ENCODE peak calls at places on chromosomes 3 and 15, in six cellular contexts. A, I, U, M, P and L are unnamed samples.

GRCh38 chr15:39149636-39150035 is 431.2 kb upstream of the THBS1 start:
- DNase-seq in M (no peak), P (no peak), I (no peak), U (no peak), A (no peak), L (no peak)

GRCh38 chr3:161055210-161055609 is 49.9 kb downstream of the B3GALNT1 start:
- DNase-seq in P (no peak), I (no peak), M (no peak), A (no peak), U (no peak), L (no peak)

GRCh38 chr3:71575433-71575832 is 8.1 kb downstream of the FOXP1 start:
- DNase-seq in I (no peak), M (peak; percentile 33), U (no peak), P (no peak), A (no peak), L (no peak)

GRCh38 chr15:39555885-39556284 is 25.0 kb upstream of the THBS1 start:
- DNase-seq in U (no peak), M (no peak), A (no peak), I (no peak), P (no peak), L (no peak)

GRCh38 chr3:56303508-56303907 is 164.8 kb downstream of the ERC2 start:
- DNase-seq in P (no peak), A (peak; percentile 36), U (no peak), I (no peak), M (no peak), L (no peak)

GRCh38 chr3:123817413-123817812 is 66.7 kb downstream of the MYLK start:
- DNase-seq in A (no peak), P (no peak), I (no peak), M (no peak), U (no peak), L (no peak)

GRCh38 chr3:183513046-183513706 is 42.3 kb downstream of the KLHL6 start:
- DNase-seq in P (no peak), I (no peak), U (no peak), A (peak; percentile 49), M (no peak), L (peak; percentile 36)

GRCh38 chr3:42852443-42852842 is 23.2 kb downstream of the CYP8B1 start:
- DNase-seq in U (peak; percentile 50), P (no peak), M (no peak), A (no peak), I (no peak), L (no peak)

DNA sequence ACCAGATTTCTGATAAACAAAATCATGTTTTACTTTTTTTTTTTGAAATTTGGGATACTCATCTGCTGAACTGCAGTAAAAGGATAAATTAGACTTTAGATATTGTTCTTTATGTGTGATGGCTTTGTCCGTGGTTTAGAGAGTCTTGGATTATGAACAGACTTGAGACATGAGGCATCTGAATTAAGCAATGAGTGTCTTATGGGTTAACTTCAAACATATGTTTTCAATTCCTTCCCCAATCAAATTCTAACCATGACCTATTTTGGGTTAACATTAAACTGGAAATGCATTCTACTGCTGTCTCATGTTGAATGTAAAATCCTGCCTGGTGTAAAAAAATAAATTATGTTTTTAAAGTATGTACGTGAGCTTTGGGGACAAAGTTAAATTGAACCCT is 171.4 kb downstream of the SEMA6D start:
- DNase-seq in P (no peak), M (no peak), U (no peak), A (no peak), I (no peak), L (no peak)
- H3K9me3 ChIP-seq in P (no peaks in the 10 kb centered on the region), M (no peaks in the 10 kb centered on the region), U (no peaks in the 10 kb centered on the region), A (no peaks in the 10 kb centered on the region), I (no peaks in the 10 kb centered on the region), L (no peaks in the 10 kb centered on the region)

GRCh38 chr15:95948371-95948770 is 382.1 kb upstream of the NR2F2 start:
- DNase-seq in M (no peak), I (no peak), P (no peak), A (no peak), U (no peak), L (no peak)

GRCh38 chr15:95946946-95947345 is 383.6 kb upstream of the NR2F2 start:
- DNase-seq in I (no peak), P (no peak), A (no peak), U (no peak), M (no peak), L (no peak)

GRCh38 chr15:95944193-95944592 is 386.3 kb upstream of the NR2F2 start:
- DNase-seq in I (no peak), A (no peak), M (no peak), U (no peak), P (no peak), L (no peak)

GRCh38 chr15:95946241-95946640 is 384.3 kb upstream of the NR2F2 start:
- DNase-seq in U (no peak), I (no peak), P (no peak), A (no peak), M (no peak), L (no peak)

GRCh38 chr15:95944856-95945255 is 385.6 kb upstream of the NR2F2 start:
- DNase-seq in M (no peak), P (no peak), U (no peak), I (no peak), A (no peak), L (no peak)
- H3K9me3 ChIP-seq in M (no peaks in the 10 kb centered on the region), P (no peaks in the 10 kb centered on the region), U (no peaks in the 10 kb centered on the region), I (peaks cover 3% of the 10 kb centered on the region), A (no peaks in the 10 kb centered on the region), L (no peaks in the 10 kb centered on the region)

DNA sequence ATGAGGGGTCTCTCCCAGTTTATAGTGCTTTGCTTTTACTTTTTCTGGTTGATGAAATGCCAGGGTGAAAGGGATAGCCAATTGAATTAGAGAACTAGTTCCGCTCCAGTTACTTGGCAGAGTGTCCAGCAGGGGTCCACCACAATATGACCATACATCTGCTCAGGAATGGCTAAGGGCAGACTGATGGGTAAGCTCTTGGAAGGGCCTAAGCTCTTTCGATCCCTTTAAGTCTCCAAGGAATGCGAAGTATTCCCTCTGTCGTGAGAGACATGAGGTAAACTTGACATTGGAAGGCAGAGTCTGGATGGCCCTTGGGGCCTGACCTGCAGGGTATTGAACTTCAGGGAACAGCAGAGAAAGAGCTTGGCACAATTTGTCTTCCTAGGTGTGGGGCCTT is 805.8 kb downstream of the PLOD2 start:
- DNase-seq in A (no peak), U (no peak), I (no peak), M (no peak), P (no peak), L (no peak)
- H3K9me3 ChIP-seq in A (peaks cover 42% of the 10 kb centered on the region), U (no peaks in the 10 kb centered on the region), I (peaks cover 16% of the 10 kb centered on the region), M (peaks cover 12% of the 10 kb centered on the region), P (no peaks in the 10 kb centered on the region), L (no peaks in the 10 kb centered on the region)

DNA sequence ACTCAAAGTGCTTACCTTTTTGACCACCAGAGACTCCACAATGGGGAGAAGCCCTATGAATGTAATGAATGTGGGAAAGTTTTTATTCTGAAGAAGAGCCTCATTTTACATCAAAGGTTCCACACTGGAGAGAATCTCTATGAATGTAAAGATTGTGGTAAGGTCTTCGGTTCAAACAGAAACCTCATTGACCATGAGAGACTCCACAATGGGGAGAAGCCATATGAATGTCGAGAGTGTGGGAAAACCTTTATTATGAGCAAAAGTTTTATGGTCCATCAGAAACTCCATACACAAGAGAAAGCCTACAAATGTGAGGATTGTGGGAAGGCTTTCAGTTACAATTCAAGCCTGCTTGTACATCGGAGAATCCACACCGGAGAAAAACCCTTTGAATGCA is 5.5 kb upstream of the ZNF35 start:
- DNase-seq in P (no peak), A (no peak), U (no peak), M (no peak), I (no peak), L (no peak)
- H3K9me3 ChIP-seq in P (peaks cover 32% of the 10 kb centered on the region), A (peaks cover 86% of the 10 kb centered on the region), U (peaks cover 7% of the 10 kb centered on the region), M (peaks cover 36% of the 10 kb centered on the region), I (peaks cover 18% of the 10 kb centered on the region), L (peaks cover 32% of the 10 kb centered on the region)